ENCODE peak calls at places on chromosomes 6 and 20, in five cellular contexts. Z is AG04450, A is heart right ventricle, D is stomach, B is SK-N-SH. M is an unnamed sample.

GRCh38 chr6:141992109-141992508 is 140.6 kb upstream of the GJE1 start:
- DNase-seq in B (no peak), Z (no peak), D (no peak), A (no peak), M (no peak)

GRCh38 chr20:62776692-62777527 is 19.4 kb upstream of the MRGBP start:
- DNase-seq in A (no peak), Z (no peak), B (peak), D (peak), M (peak)

GRCh38 chr6:78062993-78063392 is 410.2 kb downstream of the MEI4 start:
- DNase-seq in A (no peak), D (no peak), B (no peak), Z (no peak), M (no peak)

GRCh38 chr20:23889775-23890187 is 10.2 kb upstream of the CST5 start:
- DNase-seq in B (peak), A (peak), D (peak), Z (peak), M (no peak)

GRCh38 chr6:22332216-22332615 is 35.4 kb upstream of the PRL start:
- DNase-seq in A (no peak), D (no peak), Z (no peak), B (no peak), M (no peak)

GRCh38 chr20:14583413-14583812 is 246.0 kb upstream of the FLRT3 start:
- DNase-seq in Z (no peak), D (no peak), A (no peak), B (no peak), M (no peak)

GRCh38 chr20:62822239-62822787 is 5.5 kb downstream of the COL9A3 start:
- DNase-seq in Z (no peak), A (no peak), D (no peak), B (peak), M (no peak)

GRCh38 chr6:109678240-109678639 is 12.8 kb downstream of the AK9 start:
- DNase-seq in Z (no peak), D (no peak), B (no peak), A (no peak), M (no peak)

GRCh38 chr20:17499041-17499440 is 32.1 kb downstream of the BFSP1 start:
- DNase-seq in D (no peak), Z (no peak), A (no peak), B (no peak), M (no peak)

GRCh38 chr6:26524722-26525360 is 13.3 kb upstream of the HMGN4 start:
- DNase-seq in D (no peak), A (no peak), B (no peak), Z (no peak), M (no peak)

GRCh38 chr6:41201784-41202181 is 834 bp upstream of the TREML2 start:
- DNase-seq in B (no peak), Z (no peak), A (no peak), D (no peak), M (no peak)

GRCh38 chr6:20483902-20484497 is 50.3 kb upstream of the CDKAL1 start:
- DNase-seq in D (no peak), B (no peak), Z (no peak), A (no peak), M (no peak)

GRCh38 chr6:165055231-165055630 is 254.2 kb downstream of the C6orf118 start:
- DNase-seq in Z (no peak), B (no peak), D (no peak), A (no peak), M (no peak)

GRCh38 chr20:19515074-19515473 is 243.0 kb upstream of the RIN2 start:
- DNase-seq in Z (no peak), A (no peak), D (no peak), B (no peak), M (no peak)

GRCh38 chr6:97669191-97669651 is 386.2 kb upstream of the MMS22L start:
- DNase-seq in A (peak), B (peak), D (no peak), Z (no peak), M (no peak)

GRCh38 chr6:45921703-45922270 is 93.9 kb downstream of the CLIC5 start:
- DNase-seq in B (no peak), D (no peak), Z (no peak), A (no peak), M (no peak)

GRCh38 chr6:111957623-111958315 is 84.5 kb upstream of the FYN start:
- DNase-seq in B (no peak), Z (no peak), D (no peak), A (no peak), M (no peak)

GRCh38 chr6:32298632-32299336 is 72.9 kb downstream of the TSBP1 start:
- DNase-seq in A (no peak), Z (peak), B (no peak), D (no peak), M (no peak)

GRCh38 chr6:118940770-118941169 is 5.8 kb upstream of the MCM9 start:
- DNase-seq in Z (no peak), D (peak), B (no peak), A (no peak), M (no peak)

GRCh38 chr6:8783191-8783590 is 347.8 kb upstream of the SLC35B3 start:
- DNase-seq in Z (no peak), A (no peak), B (no peak), D (no peak), M (no peak)

GRCh38 chr20:24461848-24462247 is 7.6 kb upstream of the SYNDIG1 start:
- DNase-seq in D (no peak), A (no peak), Z (no peak), B (no peak), M (no peak)

GRCh38 chr6:115456848-115457247 is 603.8 kb downstream of the FRK start:
- DNase-seq in B (no peak), Z (no peak), D (no peak), A (no peak), M (no peak)

GRCh38 chr20:21101453-21102251 is 4.5 kb downstream of the LINC00237 start:
- DNase-seq in A (no peak), Z (no peak), B (peak), D (no peak), M (no peak)

GRCh38 chr6:136334853-136335252 is 45.2 kb upstream of the BCLAF1 start:
- DNase-seq in B (no peak), D (no peak), Z (no peak), A (no peak), M (no peak)

GRCh38 chr20:8309638-8310037 is 177.6 kb downstream of the PLCB1 start:
- DNase-seq in D (no peak), Z (no peak), A (no peak), B (no peak), M (no peak)

GRCh38 chr6:125208625-125209249 is 55.2 kb downstream of the TPD52L1 start:
- DNase-seq in Z (no peak), D (no peak), A (no peak), B (no peak), M (no peak)

GRCh38 chr6:169881976-169882375 is 130.6 kb downstream of the ERMARD start:
- DNase-seq in B (no peak), A (no peak), Z (no peak), D (no peak), M (no peak)

GRCh38 chr6:125004198-125004597 is 42.0 kb downstream of the RNF217 start:
- DNase-seq in Z (no peak), B (no peak), D (peak), A (peak), M (no peak)

GRCh38 chr20:8152183-8152582 is 20.1 kb downstream of the PLCB1 start:
- DNase-seq in Z (no peak), B (no peak), D (no peak), A (no peak), M (no peak)

GRCh38 chr6:14431375-14432330 is 314.1 kb downstream of the CD83 start:
- DNase-seq in Z (no peak), A (no peak), B (no peak), D (no peak), M (no peak)

GRCh38 chr6:139374357-139375238 is at the start of gene CITED2:
- DNase-seq in B (peak), Z (peak), D (peak), A (peak), M (peak)

GRCh38 chr6:26130581-26131247 is 43.5 kb downstream of the HFE start:
- DNase-seq in A (no peak), D (no peak), B (no peak), Z (no peak), M (no peak)

GRCh38 chr6:80625405-80625804 is 518.9 kb downstream of the BCKDHB start:
- DNase-seq in D (no peak), A (no peak), Z (no peak), B (no peak), M (no peak)

DNA sequence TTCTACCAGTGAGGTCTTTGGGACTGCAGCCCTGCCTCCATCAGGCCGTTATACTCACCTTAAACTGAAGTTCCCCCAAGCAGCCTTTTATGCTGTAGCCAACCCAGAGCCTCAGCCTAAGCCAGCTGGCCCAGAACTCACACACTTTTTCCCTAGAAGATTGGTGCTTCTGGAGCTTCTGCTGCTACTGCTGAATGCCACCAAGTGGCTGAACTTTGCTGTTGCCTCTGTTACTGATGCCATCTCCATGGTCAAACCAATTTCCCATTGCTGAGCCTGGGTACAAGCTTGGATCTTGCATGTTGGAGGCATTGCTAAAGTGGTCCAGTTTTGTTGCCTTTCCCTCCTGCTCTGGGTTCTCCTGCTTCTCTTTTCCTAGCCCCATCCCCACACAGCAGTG is 15.0 kb upstream of the TBX18 start:
- DNase-seq in B (no peak), A (no peak), D (no peak), Z (no peak), M (no peak)
- TF ChIP-seq CTCF in B (peak), A (no peak), D (no peak), Z (peak), M (no peak)

GRCh38 chr6:17492350-17492749 is 99.0 kb downstream of the CAP2 start:
- DNase-seq in Z (no peak), D (no peak), A (no peak), B (no peak), M (peak)

GRCh38 chr6:17494177-17494576 is 100.8 kb downstream of the CAP2 start:
- DNase-seq in A (no peak), Z (no peak), D (no peak), B (no peak), M (no peak)

GRCh38 chr6:17493286-17493685 is 99.9 kb downstream of the CAP2 start:
- DNase-seq in B (no peak), D (no peak), Z (peak), A (no peak), M (no peak)

GRCh38 chr6:17497701-17498100 is 102.4 kb upstream of the FAM8A1 start:
- DNase-seq in Z (no peak), D (no peak), B (no peak), A (no peak), M (no peak)

GRCh38 chr6:17494919-17495318 is 101.5 kb downstream of the CAP2 start:
- DNase-seq in D (no peak), Z (no peak), B (no peak), A (no peak), M (no peak)
- H3K27ac ChIP-seq in D (no peak), Z (no peak), B (no peak), A (no peak), M (no peak)

GRCh38 chr6:130282234-130282995 is 59.7 kb upstream of the SAMD3 start:
- DNase-seq in D (no peak), B (peak), A (no peak), Z (peak), M (no peak)
- TF ChIP-seq CTCF in D (no peak), B (peak), A (no peak), Z (peak), M (no peak)

GRCh38 chr20:48681882-48682426 is 145.8 kb downstream of the PREX1 start:
- DNase-seq in Z (no peak), D (no peak), B (no peak), A (no peak), M (no peak)
- H3K27ac ChIP-seq in Z (peak), D (no peak), B (peak), A (peak), M (peak)

GRCh38 chr20:11267131-11267761 is 593.4 kb upstream of the JAG1 start:
- DNase-seq in A (peak), Z (peak), B (peak), D (no peak), M (no peak)
- TF ChIP-seq CTCF in A (peak), Z (peak), B (no peak), D (no peak), M (no peak)

GRCh38 chr6:13425971-13426931 is 61.1 kb downstream of the GFOD1 start:
- DNase-seq in D (no peak), B (no peak), Z (no peak), A (no peak), M (no peak)
- H3K27ac ChIP-seq in D (no peak), B (no peak), Z (peak), A (peak), M (peak)

M was measured in Peyer's patch.